ENCODE peak calls at places on chromosomes 2 and 18, in nine cellular contexts. O is LHCN-M2, G is iris pigment epithelial cell, M is ecto neural progenitor cell, V is brain pericyte, Y is posterior cingulate gyrus, Q is nephron progenitor cell, E is T-helper 2 cell, L is uterus. R is an unnamed sample.

GRCh38 chr2:216215991-216216390 is 106.8 kb downstream of the XRCC5 start:
- DNase-seq in V (no peak), Q (no peak), M (no peak), Y (no peak), O (peak; percentile 33), L (no peak), E (no peak), G (peak; percentile 57), R (no peak)

GRCh38 chr2:38556007-38556801 is 46.5 kb downstream of the HNRNPLL start:
- DNase-seq in L (no peak), Q (no peak), Y (no peak), M (no peak), O (no peak), G (no peak), V (no peak), E (no peak), R (no peak)

GRCh38 chr2:45009303-45009927 is at the start of gene SIX2:
- DNase-seq in Q (peak; percentile 93), L (peak; percentile 86), M (peak; percentile 98), Y (peak; percentile 82), O (peak; percentile 99), G (peak; percentile 98), V (peak; percentile 96), E (no peak), R (no peak)

GRCh38 chr18:36419913-36420531 is 122.5 kb downstream of the FHOD3 start:
- DNase-seq in G (peak; percentile 7), Y (no peak), M (no peak), O (peak; percentile 86), Q (no peak), E (no peak), L (no peak), V (no peak), R (no peak)

GRCh38 chr2:84674586-84674985 is 158.3 kb downstream of the DNAH6 start:
- DNase-seq in M (no peak), G (no peak), E (no peak), O (no peak), Q (no peak), Y (no peak), V (no peak), L (no peak), R (no peak)

GRCh38 chr2:234032301-234032856 is 18.1 kb upstream of the SPP2 start:
- DNase-seq in E (peak; percentile 9), G (peak; percentile 75), M (no peak), O (peak; percentile 96), L (no peak), Y (no peak), Q (no peak), V (peak; percentile 70), R (no peak)

GRCh38 chr2:171407030-171407707 is 26.6 kb downstream of the METTL8 start:
- DNase-seq in O (peak; percentile 14), L (no peak), M (no peak), G (no peak), E (no peak), Y (no peak), V (no peak), Q (no peak), R (no peak)

GRCh38 chr2:102074167-102074778 is 68.3 kb upstream of the IL1R1 start:
- DNase-seq in E (no peak), Y (no peak), O (no peak), M (no peak), L (no peak), Q (no peak), G (no peak), V (no peak), R (no peak)

GRCh38 chr2:715847-716573 is 38.8 kb upstream of the TMEM18 start:
- DNase-seq in M (no peak), Q (no peak), O (no peak), Y (no peak), G (peak; percentile 9), E (no peak), L (no peak), V (no peak), R (no peak)

GRCh38 chr18:23143871-23144270 is 8.6 kb downstream of the CABLES1 start:
- DNase-seq in E (no peak), L (peak; percentile 39), O (peak; percentile 56), M (no peak), G (no peak), V (no peak), Q (peak; percentile 60), Y (peak; percentile 92), R (no peak)

GRCh38 chr2:46325178-46325928 is 28.1 kb downstream of the EPAS1 start:
- DNase-seq in G (peak; percentile 82), L (no peak), Q (no peak), Y (no peak), E (no peak), O (no peak), V (no peak), M (no peak), R (no peak)

GRCh38 chr18:58552057-58552461 is 76.8 kb downstream of the ALPK2 start:
- DNase-seq in O (peak; percentile 59), L (no peak), Q (no peak), G (peak; percentile 81), E (no peak), Y (no peak), V (no peak), M (no peak), R (no peak)

GRCh38 chr18:74351354-74351753 is 35.7 kb downstream of the C18orf63 start:
- DNase-seq in G (peak; percentile 54), E (no peak), Y (no peak), L (no peak), Q (no peak), V (no peak), M (no peak), O (peak; percentile 74), R (no peak)

GRCh38 chr2:69917854-69918253 is 2.9 kb downstream of the MXD1 start:
- DNase-seq in Q (no peak), G (peak; percentile 95), M (no peak), V (no peak), E (no peak), L (no peak), Y (no peak), O (peak; percentile 73), R (no peak)

GRCh38 chr2:152525277-152525838 is 190.4 kb downstream of the FMNL2 start:
- DNase-seq in G (peak; percentile 70), O (peak; percentile 83), V (no peak), M (no peak), Q (no peak), Y (peak; percentile 88), L (no peak), E (no peak), R (no peak)

GRCh38 chr2:111068435-111069058 is 52.2 kb upstream of the BCL2L11 start:
- DNase-seq in M (no peak), O (no peak), Q (no peak), V (no peak), L (no peak), G (no peak), E (no peak), Y (no peak), R (no peak)

GRCh38 chr2:213251618-213252017 is 32.6 kb upstream of the SPAG16 start:
- DNase-seq in Y (no peak), Q (peak; percentile 14), E (no peak), G (peak; percentile 79), V (peak; percentile 69), M (no peak), O (peak; percentile 77), L (no peak), R (no peak)